ENCODE peak calls at places on chromosomes 11 and 22, in seven cellular contexts. M is CD4-positive, CD25-positive, alpha-beta regulatory T cell; F is Kasumi-1; B is HTR-8/SVneo; N is CD8-positive, alpha-beta T cell; G is HCT116; V is A172. P is an unnamed sample.

GRCh38 chr11:119853581-119854360 is 124.8 kb upstream of the NECTIN1 start:
- DNase-seq in M (no peak), F (no peak), B (no peak), N (no peak), G (no peak), V (no peak), P (no peak)

GRCh38 chr11:41461057-41461681 is 1.7 kb upstream of the LRRC4C start:
- DNase-seq in M (no peak), F (no peak), B (no peak), N (no peak), G (peak), V (peak), P (no peak)

GRCh38 chr11:93942176-93942575 is 79.0 kb upstream of the HEPHL1 start:
- DNase-seq in M (no peak), F (no peak), B (no peak), N (no peak), G (no peak), V (no peak), P (no peak)

GRCh38 chr11:125846188-125846587 is 13.1 kb downstream of the PATE4 start:
- DNase-seq in M (no peak), F (no peak), B (no peak), N (no peak), G (no peak), V (no peak), P (no peak)

GRCh38 chr11:36459046-36459445 is 51.0 kb downstream of the TRAF6 start:
- DNase-seq in M (no peak), F (no peak), B (no peak), N (no peak), G (no peak), V (no peak), P (no peak)

GRCh38 chr11:119295178-119295577 is 21.8 kb downstream of the MCAM start:
- DNase-seq in M (no peak), F (peak), B (no peak), N (no peak), G (no peak), V (no peak), P (no peak)

GRCh38 chr22:31585161-31585859 is 76.7 kb downstream of the PISD start:
- DNase-seq in M (no peak), F (no peak), B (no peak), N (no peak), G (no peak), V (no peak), P (no peak)

GRCh38 chr11:44578279-44578678 is 12.8 kb downstream of the CD82 start:
- DNase-seq in M (no peak), F (peak), B (no peak), N (no peak), G (no peak), V (no peak), P (peak)

GRCh38 chr22:31474743-31475142 is 14.9 kb downstream of the EIF4ENIF1 start:
- DNase-seq in M (no peak), F (no peak), B (no peak), N (no peak), G (no peak), V (no peak), P (no peak)

GRCh38 chr11:62622476-62622875 is 690 bp upstream of the B3GAT3 start:
- DNase-seq in M (no peak), F (no peak), B (no peak), N (no peak), G (no peak), V (no peak), P (no peak)

GRCh38 chr22:47205562-47205961 is 443.1 kb downstream of the TBC1D22A start:
- DNase-seq in M (no peak), F (no peak), B (no peak), N (no peak), G (no peak), V (no peak), P (no peak)

GRCh38 chr22:41525450-41526225 is 18.6 kb downstream of the POLR3H start:
- DNase-seq in M (no peak), F (no peak), B (no peak), N (no peak), G (no peak), V (no peak), P (no peak)

GRCh38 chr22:19965771-19966709 is 24.4 kb upstream of the TXNRD2 start:
- DNase-seq in M (no peak), F (peak), B (no peak), N (no peak), G (no peak), V (no peak), P (peak)

GRCh38 chr11:62430350-62430749 is 11.5 kb downstream of the SCGB1A1 start:
- DNase-seq in M (no peak), F (no peak), B (no peak), N (no peak), G (no peak), V (no peak), P (no peak)

P was measured in GF-D8.